ENCODE peak calls at places on chromosome 17, in eight cellular contexts. O is Caco-2; A is CD8-positive, alpha-beta memory T cell; M is body of pancreas; Q is K562; B is PC-3; H is tibial artery; D is adrenal gland. U is an unnamed sample.

GRCh38 chr17:57853695-57854094 is 3.9 kb upstream of the MRPS23 start:
- DNase-seq in O (no peak), A (no peak), M (peak; percentile 94), Q (no peak), B (no peak), H (peak; percentile 78), D (peak; percentile 91), U (no peak)

GRCh38 chr17:38448208-38448776 is 20.0 kb downstream of the ARHGAP23 start:
- DNase-seq in O (no peak), A (no peak), M (no peak), Q (no peak), B (no peak), H (no peak), D (no peak), U (no peak)

GRCh38 chr17:81991684-81992513 is 14.5 kb downstream of the ASPSCR1 start:
- DNase-seq in O (peak; percentile 41), A (no peak), M (peak; percentile 96), Q (no peak), B (peak; percentile 86), H (peak; percentile 45), D (peak; percentile 92), U (no peak)

GRCh38 chr17:61338000-61338864 is 61.4 kb upstream of the TBX2 start:
- DNase-seq in O (no peak), A (no peak), M (no peak), Q (no peak), B (peak; percentile 99), H (no peak), D (no peak), U (no peak)

GRCh38 chr17:7988750-7989178 is 13.7 kb upstream of the GUCY2D start:
- DNase-seq in O (peak; percentile 69), A (no peak), M (peak; percentile 68), Q (peak; percentile 48), B (peak; percentile 92), H (no peak), D (peak; percentile 65), U (peak; percentile 80)

GRCh38 chr17:45841883-45842525 is 2.7 kb upstream of the SPPL2C start:
- DNase-seq in O (no peak), A (no peak), M (no peak), Q (no peak), B (peak; percentile 39), H (no peak), D (no peak), U (no peak)

GRCh38 chr17:82594571-82594970 is 53.7 kb downstream of the WDR45B start:
- DNase-seq in O (no peak), A (no peak), M (no peak), Q (no peak), B (no peak), H (no peak), D (no peak), U (no peak)

GRCh38 chr17:32912218-32912897 is 15.6 kb upstream of the TMEM98 start:
- DNase-seq in O (peak; percentile 64), A (no peak), M (peak; percentile 93), Q (peak; percentile 83), B (peak; percentile 72), H (peak; percentile 76), D (peak; percentile 86), U (no peak)

GRCh38 chr17:64580384-64581307 is 73.9 kb downstream of the CEP95 start:
- DNase-seq in O (no peak), A (no peak), M (no peak), Q (no peak), B (no peak), H (no peak), D (no peak), U (no peak)

GRCh38 chr17:42031584-42031983 is 11.7 kb downstream of the NKIRAS2 start:
- DNase-seq in O (no peak), A (no peak), M (no peak), Q (no peak), B (no peak), H (no peak), D (no peak), U (no peak)

GRCh38 chr17:50043290-50044148 is 12.4 kb upstream of the ITGA3 start:
- DNase-seq in O (no peak), A (no peak), M (peak; percentile 90), Q (no peak), B (peak; percentile 86), H (no peak), D (no peak), U (no peak)

GRCh38 chr17:78399693-78400144 is 21.3 kb downstream of the PGS1 start:
- DNase-seq in O (peak; percentile 17), A (no peak), M (no peak), Q (no peak), B (peak; percentile 76), H (no peak), D (no peak), U (no peak)

GRCh38 chr17:83029571-83029970 is 49.8 kb upstream of the METRNL start:
- DNase-seq in O (no peak), A (no peak), M (no peak), Q (no peak), B (no peak), H (no peak), D (peak; percentile 23), U (no peak)

GRCh38 chr17:57092171-57092570 is 7.1 kb downstream of the AKAP1 start:
- DNase-seq in O (no peak), A (no peak), M (no peak), Q (no peak), B (no peak), H (peak; percentile 71), D (no peak), U (no peak)

GRCh38 chr17:59778996-59779395 is 71.5 kb downstream of the VMP1 start:
- DNase-seq in O (no peak), A (no peak), M (no peak), Q (no peak), B (no peak), H (no peak), D (no peak), U (no peak)

GRCh38 chr17:46026045-46026814 is 27.2 kb downstream of the STH start:
- DNase-seq in O (no peak), A (no peak), M (no peak), Q (no peak), B (no peak), H (peak; percentile 51), D (peak; percentile 69), U (no peak)

GRCh38 chr17:47295037-47295873 is 28.5 kb upstream of the EFCAB13 start:
- DNase-seq in O (no peak), A (no peak), M (no peak), Q (no peak), B (no peak), H (no peak), D (no peak), U (no peak)

GRCh38 chr17:50631195-50631907 is 3.3 kb upstream of the ABCC3 start:
- DNase-seq in O (no peak), A (no peak), M (no peak), Q (no peak), B (no peak), H (no peak), D (no peak), U (no peak)

GRCh38 chr17:27319536-27320221 is 25.8 kb downstream of the WSB1 start:
- DNase-seq in O (no peak), A (no peak), M (peak; percentile 89), Q (no peak), B (no peak), H (peak; percentile 76), D (peak; percentile 88), U (no peak)

GRCh38 chr17:2089021-2089422 is 34.1 kb downstream of the HIC1 start:
- DNase-seq in O (no peak), A (no peak), M (no peak), Q (peak; percentile 19), B (no peak), H (no peak), D (no peak), U (no peak)
- H3K4me1 ChIP-seq in O (peaks cover 9% of the 10 kb centered on the region), A (peaks cover 39% of the 10 kb centered on the region), M (peaks cover 28% of the 10 kb centered on the region), Q (peaks cover 40% of the 10 kb centered on the region), B (peaks cover 26% of the 10 kb centered on the region), H (peaks cover 72% of the 10 kb centered on the region), D (peaks cover 30% of the 10 kb centered on the region), U (peaks cover 51% of the 10 kb centered on the region)

GRCh38 chr17:74445156-74445555 is 13.3 kb downstream of the GPRC5C start:
- DNase-seq in O (no peak), A (no peak), M (no peak), Q (no peak), B (no peak), H (no peak), D (no peak), U (no peak)
- H3K4me1 ChIP-seq in O (peaks cover 18% of the 10 kb centered on the region), A (no peaks in the 10 kb centered on the region), M (peaks cover 54% of the 10 kb centered on the region), Q (peaks cover 7% of the 10 kb centered on the region), B (peaks cover 13% of the 10 kb centered on the region), H (peaks cover 82% of the 10 kb centered on the region), D (peaks cover 27% of the 10 kb centered on the region), U (no peaks in the 10 kb centered on the region)

GRCh38 chr17:34502426-34502825 is 77.0 kb upstream of the TMEM132E start:
- DNase-seq in O (no peak), A (no peak), M (no peak), Q (no peak), B (no peak), H (no peak), D (peak; percentile 54), U (no peak)
- H3K4me1 ChIP-seq in O (no peaks in the 10 kb centered on the region), A (no peaks in the 10 kb centered on the region), M (no peaks in the 10 kb centered on the region), Q (no peaks in the 10 kb centered on the region), B (no peaks in the 10 kb centered on the region), H (no peaks in the 10 kb centered on the region), D (no peaks in the 10 kb centered on the region), U (no peaks in the 10 kb centered on the region)

GRCh38 chr17:17836818-17837379 is at the start of gene SREBF1:
- DNase-seq in O (peak; percentile 74), A (peak; percentile 53), M (peak; percentile 51), Q (peak; percentile 71), B (peak; percentile 63), H (peak; percentile 61), D (peak; percentile 74), U (peak; percentile 54)
- H3K4me1 ChIP-seq in O (peaks cover 49% of the 10 kb centered on the region), A (peaks cover 65% of the 10 kb centered on the region), M (peaks cover 78% of the 10 kb centered on the region), Q (peaks cover 63% of the 10 kb centered on the region), B (peaks cover 65% of the 10 kb centered on the region), H (peaks cover 70% of the 10 kb centered on the region), D (peaks cover 55% of the 10 kb centered on the region), U (peaks cover 57% of the 10 kb centered on the region)

DNA sequence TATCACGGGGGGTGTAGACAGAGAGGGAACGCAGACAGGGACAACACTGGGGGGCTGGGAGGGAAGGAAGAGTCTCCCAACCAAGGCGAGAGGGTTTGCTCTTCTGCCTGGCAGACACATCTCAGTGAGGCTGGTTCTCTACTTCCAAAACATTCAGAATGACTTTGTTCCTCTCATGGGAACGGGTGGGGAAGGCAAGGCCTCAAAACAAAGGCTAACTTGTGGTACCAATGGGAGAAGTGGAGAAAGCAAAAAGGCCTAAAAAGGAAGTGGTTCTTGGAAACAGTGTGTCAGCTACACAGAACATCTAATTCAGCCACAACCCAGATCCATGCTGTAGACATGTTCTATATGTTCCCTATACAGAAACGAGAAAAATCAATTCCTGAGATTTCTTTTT is 7.5 kb downstream of the FLOT2 start:
- DNase-seq in O (no peak), A (no peak), M (no peak), Q (no peak), B (no peak), H (no peak), D (no peak), U (no peak)
- H3K4me1 ChIP-seq in O (no peaks in the 10 kb centered on the region), A (peaks cover 42% of the 10 kb centered on the region), M (peaks cover 21% of the 10 kb centered on the region), Q (no peaks in the 10 kb centered on the region), B (no peaks in the 10 kb centered on the region), H (peaks cover 27% of the 10 kb centered on the region), D (no peaks in the 10 kb centered on the region), U (peaks cover 42% of the 10 kb centered on the region)

GRCh38 chr17:40519089-40519775 is 17.8 kb upstream of the TNS4 start:
- DNase-seq in O (no peak), A (no peak), M (no peak), Q (no peak), B (no peak), H (no peak), D (no peak), U (no peak)
- H3K4me1 ChIP-seq in O (peaks cover 37% of the 10 kb centered on the region), A (peaks cover 56% of the 10 kb centered on the region), M (no peaks in the 10 kb centered on the region), Q (peaks cover 40% of the 10 kb centered on the region), B (peaks cover 98% of the 10 kb centered on the region), H (no peaks in the 10 kb centered on the region), D (no peaks in the 10 kb centered on the region), U (peaks cover 89% of the 10 kb centered on the region)

U was measured in CD4-positive, alpha-beta memory T cell.